ENCODE peak calls at places on chromosomes 2 and 18, in ten cellular contexts. One of them, this sample, is unnamed.

GRCh38 chr2:220795705-220796104 is 776.4 kb downstream of the EPHA4 start:
- DNase-seq in transverse colon: no peak
- DNase-seq in sigmoid colon: no peak
- DNase-seq in K562: no peak
- DNase-seq in HCT116: no peak
- DNase-seq in HepG2: no peak
- DNase-seq in prostate gland: no peak
- DNase-seq in GM23338: no peak
- DNase-seq in Panc1: no peak
- DNase-seq in vagina: no peak
- DNase-seq in this sample: no peak

GRCh38 chr2:119228964-119229363 is 5.3 kb downstream of the STEAP3 start:
- DNase-seq in transverse colon: no peak
- DNase-seq in sigmoid colon: no peak
- DNase-seq in K562: no peak
- DNase-seq in HCT116: no peak
- DNase-seq in HepG2: no peak
- DNase-seq in prostate gland: no peak
- DNase-seq in GM23338: no peak
- DNase-seq in Panc1: no peak
- DNase-seq in vagina: no peak
- DNase-seq in this sample: no peak

GRCh38 chr2:28552045-28552823 is 56.4 kb downstream of the PLB1 start:
- DNase-seq in transverse colon: no peak
- DNase-seq in sigmoid colon: no peak
- DNase-seq in K562: no peak
- DNase-seq in HCT116: no peak
- DNase-seq in HepG2: no peak
- DNase-seq in prostate gland: no peak
- DNase-seq in GM23338: no peak
- DNase-seq in Panc1: no peak
- DNase-seq in vagina: no peak
- DNase-seq in this sample: no peak

GRCh38 chr18:2513616-2514015 is 57.7 kb downstream of the METTL4 start:
- DNase-seq in transverse colon: no peak
- DNase-seq in sigmoid colon: no peak
- DNase-seq in K562: no peak
- DNase-seq in HCT116: no peak
- DNase-seq in HepG2: no peak
- DNase-seq in prostate gland: no peak
- DNase-seq in GM23338: no peak
- DNase-seq in Panc1: no peak
- DNase-seq in vagina: no peak
- DNase-seq in this sample: no peak

GRCh38 chr2:171185941-171186340 is 25.2 kb upstream of the TLK1 start:
- DNase-seq in transverse colon: no peak
- DNase-seq in sigmoid colon: no peak
- DNase-seq in K562: no peak
- DNase-seq in HCT116: no peak
- DNase-seq in HepG2: no peak
- DNase-seq in prostate gland: no peak
- DNase-seq in GM23338: no peak
- DNase-seq in Panc1: no peak
- DNase-seq in vagina: no peak
- DNase-seq in this sample: no peak

GRCh38 chr18:69890558-69890957 is 57.1 kb downstream of the CD226 start:
- DNase-seq in transverse colon: no peak
- DNase-seq in sigmoid colon: no peak
- DNase-seq in K562: no peak
- DNase-seq in HCT116: no peak
- DNase-seq in HepG2: no peak
- DNase-seq in prostate gland: no peak
- DNase-seq in GM23338: no peak
- DNase-seq in Panc1: no peak
- DNase-seq in vagina: no peak
- DNase-seq in this sample: no peak

GRCh38 chr2:47195149-47195548 is 40.0 kb upstream of the STPG4 start:
- DNase-seq in transverse colon: no peak
- DNase-seq in sigmoid colon: no peak
- DNase-seq in K562: no peak
- DNase-seq in HCT116: no peak
- DNase-seq in HepG2: no peak
- DNase-seq in prostate gland: peak
- DNase-seq in GM23338: no peak
- DNase-seq in Panc1: no peak
- DNase-seq in vagina: no peak
- DNase-seq in this sample: no peak

GRCh38 chr2:193518061-193518817 is 1323.5 kb upstream of the TMEFF2 start:
- DNase-seq in transverse colon: no peak
- DNase-seq in sigmoid colon: no peak
- DNase-seq in K562: no peak
- DNase-seq in HCT116: peak
- DNase-seq in HepG2: no peak
- DNase-seq in prostate gland: no peak
- DNase-seq in GM23338: peak
- DNase-seq in Panc1: no peak
- DNase-seq in vagina: no peak
- DNase-seq in this sample: no peak

GRCh38 chr2:152587187-152587947 is 129.9 kb downstream of the PRPF40A start:
- DNase-seq in transverse colon: no peak
- DNase-seq in sigmoid colon: no peak
- DNase-seq in K562: no peak
- DNase-seq in HCT116: no peak
- DNase-seq in HepG2: no peak
- DNase-seq in prostate gland: no peak
- DNase-seq in GM23338: no peak
- DNase-seq in Panc1: no peak
- DNase-seq in vagina: no peak
- DNase-seq in this sample: no peak

GRCh38 chr2:221142341-221142740 is 429.8 kb downstream of the EPHA4 start:
- DNase-seq in transverse colon: no peak
- DNase-seq in sigmoid colon: no peak
- DNase-seq in K562: no peak
- DNase-seq in HCT116: no peak
- DNase-seq in HepG2: no peak
- DNase-seq in prostate gland: no peak
- DNase-seq in GM23338: no peak
- DNase-seq in Panc1: no peak
- DNase-seq in vagina: no peak
- DNase-seq in this sample: no peak

GRCh38 chr18:3342628-3343027 is 80.7 kb downstream of the MYL12B start:
- DNase-seq in transverse colon: no peak
- DNase-seq in sigmoid colon: no peak
- DNase-seq in K562: no peak
- DNase-seq in HCT116: no peak
- DNase-seq in HepG2: no peak
- DNase-seq in prostate gland: no peak
- DNase-seq in GM23338: no peak
- DNase-seq in Panc1: no peak
- DNase-seq in vagina: no peak
- DNase-seq in this sample: no peak

GRCh38 chr2:14628906-14629305 is 3.6 kb upstream of the LRATD1 start:
- DNase-seq in transverse colon: peak
- DNase-seq in sigmoid colon: no peak
- DNase-seq in K562: no peak
- DNase-seq in HCT116: no peak
- DNase-seq in HepG2: no peak
- DNase-seq in prostate gland: peak
- DNase-seq in GM23338: no peak
- DNase-seq in Panc1: no peak
- DNase-seq in vagina: no peak
- DNase-seq in this sample: no peak

GRCh38 chr18:60050821-60051220 is 151.0 kb downstream of the PMAIP1 start:
- DNase-seq in transverse colon: no peak
- DNase-seq in sigmoid colon: no peak
- DNase-seq in K562: no peak
- DNase-seq in HCT116: no peak
- DNase-seq in HepG2: no peak
- DNase-seq in prostate gland: no peak
- DNase-seq in GM23338: no peak
- DNase-seq in Panc1: no peak
- DNase-seq in vagina: no peak
- DNase-seq in this sample: no peak

GRCh38 chr18:60049172-60049571 is 149.4 kb downstream of the PMAIP1 start:
- DNase-seq in transverse colon: no peak
- DNase-seq in sigmoid colon: no peak
- DNase-seq in K562: no peak
- DNase-seq in HCT116: no peak
- DNase-seq in HepG2: no peak
- DNase-seq in prostate gland: no peak
- DNase-seq in GM23338: no peak
- DNase-seq in Panc1: no peak
- DNase-seq in vagina: no peak
- DNase-seq in this sample: no peak

GRCh38 chr18:60059216-60059615 is 159.4 kb downstream of the PMAIP1 start:
- DNase-seq in transverse colon: no peak
- DNase-seq in sigmoid colon: no peak
- DNase-seq in K562: no peak
- DNase-seq in HCT116: no peak
- DNase-seq in HepG2: no peak
- DNase-seq in prostate gland: no peak
- DNase-seq in GM23338: no peak
- DNase-seq in Panc1: no peak
- DNase-seq in vagina: no peak
- DNase-seq in this sample: no peak

DNA sequence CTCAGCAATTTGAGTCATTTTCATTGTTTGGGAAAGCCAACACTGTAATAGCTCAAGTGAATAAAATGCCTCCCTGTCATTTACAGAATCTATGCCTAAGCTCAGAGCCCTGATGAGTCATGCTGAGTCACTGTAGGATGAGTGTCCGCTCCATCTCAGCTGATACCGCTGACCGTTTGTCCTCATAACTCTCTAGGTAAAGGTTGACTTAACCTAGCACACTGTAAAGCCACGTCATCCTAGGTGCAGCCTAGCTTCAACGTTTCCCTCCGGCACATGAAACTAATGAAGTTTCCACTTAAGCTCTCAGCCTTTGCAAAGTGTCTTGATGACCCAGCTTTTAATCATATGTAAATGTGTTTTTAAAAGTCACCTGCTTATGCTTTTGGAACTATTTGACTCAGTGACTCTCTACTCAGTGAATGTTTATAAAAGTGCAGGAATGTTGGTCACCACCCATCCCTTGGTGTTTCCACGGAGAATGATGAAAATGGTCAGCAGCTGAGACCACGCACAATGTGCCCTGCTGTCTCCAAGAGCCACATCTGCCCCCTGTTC is 154.0 kb downstream of the PMAIP1 start:
- DNase-seq in transverse colon: no peak
- DNase-seq in sigmoid colon: no peak
- DNase-seq in K562: peak
- DNase-seq in HCT116: peak
- DNase-seq in HepG2: peak
- DNase-seq in prostate gland: no peak
- DNase-seq in GM23338: peak
- DNase-seq in Panc1: peak
- DNase-seq in vagina: no peak
- DNase-seq in this sample: no peak
- TF ChIP-seq POLR2AphosphoS5 in transverse colon: no peak
- TF ChIP-seq POLR2AphosphoS5 in sigmoid colon: no peak
- TF ChIP-seq POLR2AphosphoS5 in K562: no peak
- TF ChIP-seq POLR2AphosphoS5 in HCT116: peak
- TF ChIP-seq POLR2AphosphoS5 in HepG2: no peak
- TF ChIP-seq POLR2AphosphoS5 in prostate gland: no peak
- TF ChIP-seq POLR2AphosphoS5 in GM23338: no peak
- TF ChIP-seq POLR2AphosphoS5 in Panc1: peak
- TF ChIP-seq POLR2AphosphoS5 in vagina: no peak
- TF ChIP-seq POLR2AphosphoS5 in this sample: no peak

DNA sequence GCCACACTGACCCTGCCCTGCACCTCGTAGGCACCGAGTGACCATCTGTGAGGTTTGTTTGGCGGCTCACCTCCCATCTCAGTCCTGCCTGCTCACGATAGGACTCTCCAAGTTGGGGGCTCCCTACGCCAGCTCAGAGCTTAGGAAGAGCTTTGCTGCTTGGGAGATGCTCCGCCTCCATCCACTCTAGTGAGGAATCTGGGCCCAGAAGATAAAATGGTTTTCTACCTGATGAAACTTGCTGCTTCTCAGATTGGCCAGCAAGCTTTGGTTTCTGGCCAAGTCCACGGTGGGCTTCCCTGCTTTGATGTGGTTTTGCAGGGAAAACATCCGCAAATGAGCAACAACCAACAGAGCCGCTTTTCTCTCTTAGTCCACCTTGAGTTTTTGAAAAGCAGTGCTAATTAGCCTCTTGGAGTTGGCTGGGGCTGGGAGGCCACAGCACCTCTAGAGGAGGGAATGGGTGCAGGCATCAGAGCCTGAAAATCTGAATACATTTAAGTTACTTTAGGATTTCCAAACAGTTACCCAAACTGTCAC is 42.2 kb downstream of the THNSL2 start:
- DNase-seq in transverse colon: no peak
- DNase-seq in sigmoid colon: no peak
- DNase-seq in K562: peak
- DNase-seq in HCT116: peak
- DNase-seq in HepG2: peak
- DNase-seq in prostate gland: no peak
- DNase-seq in GM23338: peak
- DNase-seq in Panc1: no peak
- DNase-seq in vagina: peak
- DNase-seq in this sample: no peak
- TF ChIP-seq CTCF in transverse colon: peak
- TF ChIP-seq CTCF in sigmoid colon: no peak
- TF ChIP-seq CTCF in K562: peak
- TF ChIP-seq CTCF in HCT116: peak
- TF ChIP-seq CTCF in HepG2: peak
- TF ChIP-seq CTCF in prostate gland: no peak
- TF ChIP-seq CTCF in GM23338: peak
- TF ChIP-seq CTCF in Panc1: peak
- TF ChIP-seq CTCF in vagina: no peak
- TF ChIP-seq CTCF in this sample: no peak

DNA sequence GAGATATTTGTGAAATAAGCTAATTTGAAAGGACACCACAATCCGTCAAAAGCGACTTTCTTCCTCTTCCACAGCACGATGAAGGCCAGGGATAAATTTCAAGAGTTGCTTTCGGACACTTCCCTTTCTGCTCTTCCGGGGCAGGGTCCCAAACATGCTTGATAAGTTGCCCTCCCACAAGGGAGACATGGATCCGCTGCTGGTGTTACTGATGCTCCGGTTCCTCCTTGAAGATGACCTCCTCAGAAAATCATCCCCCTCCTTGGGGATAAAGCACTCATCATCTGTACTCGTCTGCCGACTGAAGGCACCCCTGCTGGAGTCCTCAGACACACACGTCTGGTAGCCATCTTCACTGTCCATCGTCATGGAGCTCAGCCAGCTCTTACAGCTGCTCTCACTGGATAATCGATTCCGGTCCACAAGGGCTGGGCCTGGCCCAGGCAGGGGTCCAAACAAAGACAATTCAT is 28.2 kb downstream of the CYTIP start:
- DNase-seq in transverse colon: no peak
- DNase-seq in sigmoid colon: no peak
- DNase-seq in K562: peak
- DNase-seq in HCT116: no peak
- DNase-seq in HepG2: no peak
- DNase-seq in prostate gland: no peak
- DNase-seq in GM23338: no peak
- DNase-seq in Panc1: no peak
- DNase-seq in vagina: no peak
- DNase-seq in this sample: peak
- TF ChIP-seq POLR2AphosphoS5 in transverse colon: no peak
- TF ChIP-seq POLR2AphosphoS5 in sigmoid colon: no peak
- TF ChIP-seq POLR2AphosphoS5 in K562: no peak
- TF ChIP-seq POLR2AphosphoS5 in HCT116: no peak
- TF ChIP-seq POLR2AphosphoS5 in HepG2: no peak
- TF ChIP-seq POLR2AphosphoS5 in prostate gland: no peak
- TF ChIP-seq POLR2AphosphoS5 in GM23338: no peak
- TF ChIP-seq POLR2AphosphoS5 in Panc1: no peak
- TF ChIP-seq POLR2AphosphoS5 in vagina: no peak
- TF ChIP-seq POLR2AphosphoS5 in this sample: no peak

GRCh38 chr2:54048117-54048785 is 67.2 kb upstream of the ACYP2 start:
- DNase-seq in transverse colon: no peak
- DNase-seq in sigmoid colon: no peak
- DNase-seq in K562: no peak
- DNase-seq in HCT116: no peak
- DNase-seq in HepG2: peak
- DNase-seq in prostate gland: no peak
- DNase-seq in GM23338: no peak
- DNase-seq in Panc1: no peak
- DNase-seq in vagina: no peak
- DNase-seq in this sample: no peak
- TF ChIP-seq CTCF in transverse colon: no peak
- TF ChIP-seq CTCF in sigmoid colon: no peak
- TF ChIP-seq CTCF in K562: peak
- TF ChIP-seq CTCF in HCT116: no peak
- TF ChIP-seq CTCF in HepG2: peak
- TF ChIP-seq CTCF in prostate gland: no peak
- TF ChIP-seq CTCF in GM23338: peak
- TF ChIP-seq CTCF in Panc1: peak
- TF ChIP-seq CTCF in vagina: no peak
- TF ChIP-seq CTCF in this sample: no peak

This sample was measured in spleen.